ENCODE peak calls at places on chromosomes 4 and X, in five cellular contexts. One of them, this sample, is unnamed.

GRCh38 chrX:48487362-48487785 is 11.4 kb downstream of the FTSJ1 start:
- DNase-seq in cardiac muscle cell: no peak
- DNase-seq in ovary: no peak
- DNase-seq in tibial nerve: no peak
- DNase-seq in ascending aorta: no peak
- DNase-seq in this sample: peak

GRCh38 chr4:17580969-17581368 is 4.0 kb downstream of the LAP3 start:
- DNase-seq in cardiac muscle cell: no peak
- DNase-seq in ovary: no peak
- DNase-seq in tibial nerve: no peak
- DNase-seq in ascending aorta: no peak
- DNase-seq in this sample: no peak

GRCh38 chr4:6420036-6420435 is 52.4 kb downstream of the PPP2R2C start:
- DNase-seq in cardiac muscle cell: no peak
- DNase-seq in ovary: no peak
- DNase-seq in tibial nerve: no peak
- DNase-seq in ascending aorta: no peak
- DNase-seq in this sample: no peak

GRCh38 chrX:132227383-132228112 is 8.3 kb upstream of the RAP2C start:
- DNase-seq in cardiac muscle cell: no peak
- DNase-seq in ovary: no peak
- DNase-seq in tibial nerve: no peak
- DNase-seq in ascending aorta: no peak
- DNase-seq in this sample: no peak

GRCh38 chrX:148080593-148080992 is 99.5 kb downstream of the FMR1NB start:
- DNase-seq in cardiac muscle cell: no peak
- DNase-seq in ovary: no peak
- DNase-seq in tibial nerve: no peak
- DNase-seq in ascending aorta: no peak
- DNase-seq in this sample: no peak

GRCh38 chr4:104491826-104492771 is 2.6 kb downstream of the CXXC4 start:
- DNase-seq in cardiac muscle cell: peak
- DNase-seq in ovary: no peak
- DNase-seq in tibial nerve: no peak
- DNase-seq in ascending aorta: no peak
- DNase-seq in this sample: no peak

GRCh38 chrX:10922158-10922557 is 189.0 kb upstream of the HCCS start:
- DNase-seq in cardiac muscle cell: no peak
- DNase-seq in ovary: no peak
- DNase-seq in tibial nerve: no peak
- DNase-seq in ascending aorta: no peak
- DNase-seq in this sample: peak

GRCh38 chr4:23135792-23136645 is 443.3 kb downstream of the GBA3 start:
- DNase-seq in cardiac muscle cell: peak
- DNase-seq in ovary: no peak
- DNase-seq in tibial nerve: no peak
- DNase-seq in ascending aorta: no peak
- DNase-seq in this sample: peak

GRCh38 chr4:179352221-179352620 is 1910.0 kb upstream of the AGA start:
- DNase-seq in cardiac muscle cell: no peak
- DNase-seq in ovary: no peak
- DNase-seq in tibial nerve: no peak
- DNase-seq in ascending aorta: no peak
- DNase-seq in this sample: no peak

GRCh38 chr4:114028071-114028470 is 48.6 kb upstream of the ARSJ start:
- DNase-seq in cardiac muscle cell: no peak
- DNase-seq in ovary: no peak
- DNase-seq in tibial nerve: no peak
- DNase-seq in ascending aorta: no peak
- DNase-seq in this sample: peak

GRCh38 chrX:107272431-107272921 is 66.1 kb downstream of the DNAAF6 start:
- DNase-seq in cardiac muscle cell: peak
- DNase-seq in ovary: no peak
- DNase-seq in tibial nerve: no peak
- DNase-seq in ascending aorta: no peak
- DNase-seq in this sample: no peak

GRCh38 chr4:128286474-128287158 is 997 bp downstream of the PGRMC2 start:
- DNase-seq in cardiac muscle cell: peak
- DNase-seq in ovary: no peak
- DNase-seq in tibial nerve: no peak
- DNase-seq in ascending aorta: no peak
- DNase-seq in this sample: peak

GRCh38 chr4:56671373-56671772 is 9.7 kb downstream of the HOPX start:
- DNase-seq in cardiac muscle cell: no peak
- DNase-seq in ovary: no peak
- DNase-seq in tibial nerve: no peak
- DNase-seq in ascending aorta: no peak
- DNase-seq in this sample: no peak

GRCh38 chr4:152325831-152326230 is 210.1 kb downstream of the FBXW7 start:
- DNase-seq in cardiac muscle cell: no peak
- DNase-seq in ovary: no peak
- DNase-seq in tibial nerve: no peak
- DNase-seq in ascending aorta: no peak
- DNase-seq in this sample: peak

GRCh38 chr4:121594796-121595526 is 101.8 kb downstream of the ANXA5 start:
- DNase-seq in cardiac muscle cell: no peak
- DNase-seq in ovary: no peak
- DNase-seq in tibial nerve: no peak
- DNase-seq in ascending aorta: no peak
- DNase-seq in this sample: no peak

GRCh38 chr4:71683309-71683708 is 100.6 kb downstream of the GC start:
- DNase-seq in cardiac muscle cell: no peak
- DNase-seq in ovary: no peak
- DNase-seq in tibial nerve: no peak
- DNase-seq in ascending aorta: no peak
- DNase-seq in this sample: no peak

GRCh38 chr4:118994030-118994429 is 105.4 kb downstream of the SYNPO2 start:
- DNase-seq in cardiac muscle cell: no peak
- DNase-seq in ovary: peak
- DNase-seq in tibial nerve: no peak
- DNase-seq in ascending aorta: no peak
- DNase-seq in this sample: no peak

GRCh38 chr4:140711910-140712309 is 44.3 kb downstream of the TBC1D9 start:
- DNase-seq in cardiac muscle cell: no peak
- DNase-seq in ovary: no peak
- DNase-seq in tibial nerve: no peak
- DNase-seq in ascending aorta: no peak
- DNase-seq in this sample: no peak

GRCh38 chrX:139194571-139195280 is 335.8 kb upstream of the F9 start:
- DNase-seq in cardiac muscle cell: peak
- DNase-seq in ovary: peak
- DNase-seq in tibial nerve: no peak
- DNase-seq in ascending aorta: no peak
- DNase-seq in this sample: no peak

GRCh38 chrX:47646636-47647035 is 3.7 kb downstream of the ELK1 start:
- DNase-seq in cardiac muscle cell: no peak
- DNase-seq in ovary: no peak
- DNase-seq in tibial nerve: no peak
- DNase-seq in ascending aorta: no peak
- DNase-seq in this sample: no peak

GRCh38 chr4:70996014-70996353 is 2.5 kb downstream of the DCK start:
- DNase-seq in cardiac muscle cell: no peak
- DNase-seq in ovary: no peak
- DNase-seq in tibial nerve: no peak
- DNase-seq in ascending aorta: no peak
- DNase-seq in this sample: no peak

GRCh38 chr4:123443401-123444297 is 47.1 kb downstream of the SPRY1 start:
- DNase-seq in cardiac muscle cell: no peak
- DNase-seq in ovary: no peak
- DNase-seq in tibial nerve: no peak
- DNase-seq in ascending aorta: no peak
- DNase-seq in this sample: no peak

GRCh38 chr4:40606239-40606767 is 23.4 kb downstream of the RBM47 start:
- DNase-seq in cardiac muscle cell: no peak
- DNase-seq in ovary: no peak
- DNase-seq in tibial nerve: no peak
- DNase-seq in ascending aorta: no peak
- DNase-seq in this sample: no peak

GRCh38 chr4:25863347-25863784 is 578 bp upstream of the SEL1L3 start:
- DNase-seq in cardiac muscle cell: peak
- DNase-seq in ovary: no peak
- DNase-seq in tibial nerve: no peak
- DNase-seq in ascending aorta: no peak
- DNase-seq in this sample: no peak

GRCh38 chr4:14289708-14290107 is 662.2 kb upstream of the BOD1L1 start:
- DNase-seq in cardiac muscle cell: no peak
- DNase-seq in ovary: no peak
- DNase-seq in tibial nerve: no peak
- DNase-seq in ascending aorta: no peak
- DNase-seq in this sample: peak

GRCh38 chr4:70651864-70652506 is 14.3 kb downstream of the JCHAIN start:
- DNase-seq in cardiac muscle cell: peak
- DNase-seq in ovary: no peak
- DNase-seq in tibial nerve: no peak
- DNase-seq in ascending aorta: no peak
- DNase-seq in this sample: peak

DNA sequence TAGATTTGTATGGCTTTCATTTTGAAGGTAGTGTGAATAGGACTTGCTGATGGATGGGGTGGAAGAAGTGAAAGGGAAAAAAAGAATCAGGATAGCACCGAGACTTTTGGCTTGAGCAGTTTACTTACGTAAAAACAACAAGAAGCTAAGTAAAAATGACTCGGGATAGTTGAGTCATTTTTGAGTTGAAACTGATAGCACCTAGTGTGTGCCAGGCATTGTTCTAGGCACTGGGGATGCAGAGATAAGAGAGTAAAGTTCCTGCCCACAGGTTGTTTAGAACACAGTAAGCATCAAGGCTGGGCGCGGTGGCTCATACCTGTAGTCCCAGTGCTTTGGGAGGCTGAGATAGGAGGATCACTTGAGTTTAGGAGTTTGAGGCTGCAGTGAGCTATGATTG is 34.7 kb downstream of the ADD1 start:
- DNase-seq in cardiac muscle cell: no peak
- DNase-seq in ovary: no peak
- DNase-seq in tibial nerve: no peak
- DNase-seq in ascending aorta: no peak
- DNase-seq in this sample: no peak
- H3K27ac ChIP-seq in cardiac muscle cell: no peak
- H3K27ac ChIP-seq in ovary: no peak
- H3K27ac ChIP-seq in tibial nerve: peak
- H3K27ac ChIP-seq in ascending aorta: no peak
- H3K27ac ChIP-seq in this sample: no peak

GRCh38 chr4:159946983-159947645 is 844.2 kb downstream of the RAPGEF2 start:
- DNase-seq in cardiac muscle cell: peak
- DNase-seq in ovary: no peak
- DNase-seq in tibial nerve: no peak
- DNase-seq in ascending aorta: no peak
- DNase-seq in this sample: peak
- TF ChIP-seq CTCF in cardiac muscle cell: peak
- TF ChIP-seq CTCF in ovary: no peak
- TF ChIP-seq CTCF in tibial nerve: peak
- TF ChIP-seq CTCF in ascending aorta: peak
- TF ChIP-seq CTCF in this sample: peak

GRCh38 chr4:77078401-77078800 is 2.6 kb upstream of the CCNI start:
- DNase-seq in cardiac muscle cell: no peak
- DNase-seq in ovary: no peak
- DNase-seq in tibial nerve: no peak
- DNase-seq in ascending aorta: no peak
- DNase-seq in this sample: no peak

GRCh38 chr4:77079281-77079680 is 3.5 kb upstream of the CCNI start:
- DNase-seq in cardiac muscle cell: no peak
- DNase-seq in ovary: no peak
- DNase-seq in tibial nerve: no peak
- DNase-seq in ascending aorta: no peak
- DNase-seq in this sample: no peak

GRCh38 chr4:77075869-77076801 is at the start of gene CCNI:
- DNase-seq in cardiac muscle cell: peak
- DNase-seq in ovary: peak
- DNase-seq in tibial nerve: peak
- DNase-seq in ascending aorta: peak
- DNase-seq in this sample: peak

GRCh38 chr4:77074961-77075855 is 581 bp downstream of the CCNI start:
- DNase-seq in cardiac muscle cell: peak
- DNase-seq in ovary: peak
- DNase-seq in tibial nerve: peak
- DNase-seq in ascending aorta: peak
- DNase-seq in this sample: peak

GRCh38 chr4:77076889-77077635 is 1.3 kb upstream of the CCNI start:
- DNase-seq in cardiac muscle cell: no peak
- DNase-seq in ovary: peak
- DNase-seq in tibial nerve: no peak
- DNase-seq in ascending aorta: no peak
- DNase-seq in this sample: no peak
- H3K27ac ChIP-seq in cardiac muscle cell: peak
- H3K27ac ChIP-seq in ovary: peak
- H3K27ac ChIP-seq in tibial nerve: peak
- H3K27ac ChIP-seq in ascending aorta: peak
- H3K27ac ChIP-seq in this sample: no peak

GRCh38 chrX:141278306-141278705 is 36.0 kb upstream of the SPANXC start:
- DNase-seq in cardiac muscle cell: peak
- DNase-seq in ovary: no peak
- DNase-seq in tibial nerve: no peak
- DNase-seq in ascending aorta: no peak
- DNase-seq in this sample: peak
- TF ChIP-seq CTCF in cardiac muscle cell: peak
- TF ChIP-seq CTCF in ovary: no peak
- TF ChIP-seq CTCF in tibial nerve: peak
- TF ChIP-seq CTCF in ascending aorta: peak
- TF ChIP-seq CTCF in this sample: peak

DNA sequence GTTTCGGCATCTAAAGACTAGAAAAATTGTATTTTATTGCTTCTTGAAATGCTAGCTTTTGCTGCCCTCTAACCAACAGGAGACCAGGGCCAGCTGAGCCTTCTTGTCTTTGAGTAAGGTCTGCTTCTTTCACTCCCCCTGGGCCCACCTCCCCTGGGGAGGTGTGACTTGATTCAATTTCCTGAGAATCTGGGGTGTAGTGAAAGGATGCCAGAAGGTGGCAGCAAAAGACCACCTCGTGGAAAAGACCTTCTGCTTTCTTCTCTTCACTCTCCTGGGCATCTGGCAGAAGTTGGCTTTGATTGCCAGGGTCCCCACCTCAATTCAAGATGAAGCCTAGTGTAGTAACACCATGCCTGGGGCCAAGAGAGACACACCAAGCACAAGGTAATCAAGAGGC is 96.5 kb upstream of the MAOA start:
- DNase-seq in cardiac muscle cell: peak
- DNase-seq in ovary: peak
- DNase-seq in tibial nerve: no peak
- DNase-seq in ascending aorta: no peak
- DNase-seq in this sample: peak
- H3K27ac ChIP-seq in cardiac muscle cell: no peak
- H3K27ac ChIP-seq in ovary: no peak
- H3K27ac ChIP-seq in tibial nerve: no peak
- H3K27ac ChIP-seq in ascending aorta: no peak
- H3K27ac ChIP-seq in this sample: no peak

DNA sequence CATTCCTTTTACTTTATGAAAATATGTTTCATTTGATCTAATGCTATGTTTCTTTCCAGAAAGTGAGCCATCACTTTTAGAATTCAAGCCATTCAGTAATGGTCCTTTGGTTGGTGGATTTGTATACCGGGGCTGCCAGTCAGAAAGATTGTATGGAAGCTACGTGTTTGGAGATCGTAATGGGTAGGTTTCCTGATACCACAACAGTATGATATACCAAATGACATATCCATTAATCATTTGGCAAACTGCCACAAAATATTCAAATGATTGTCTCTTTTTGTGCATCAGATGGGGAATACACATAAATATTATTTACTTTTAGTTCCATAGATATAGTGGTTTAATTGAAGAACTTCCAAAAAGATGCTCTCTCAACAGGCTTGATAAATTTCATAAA is 68.2 kb downstream of the HHIP start:
- DNase-seq in cardiac muscle cell: no peak
- DNase-seq in ovary: no peak
- DNase-seq in tibial nerve: no peak
- DNase-seq in ascending aorta: no peak
- DNase-seq in this sample: peak
- TF ChIP-seq CTCF in cardiac muscle cell: no peak
- TF ChIP-seq CTCF in ovary: no peak
- TF ChIP-seq CTCF in tibial nerve: no peak
- TF ChIP-seq CTCF in ascending aorta: no peak
- TF ChIP-seq CTCF in this sample: no peak